ENCODE peak calls at places on chromosomes 4 and X, in five cellular contexts. Y is endodermal cell, J is heart left ventricle, W is IMR-90, K is dorsolateral prefrontal cortex. F is an unnamed sample. For H3K27me3, the result is how much of the 10 kb centered on the place peaks cover.

GRCh38 chrX:20500171-20500865 is 233.6 kb upstream of the RPS6KA3 start:
- DNase-seq in J (no peak), W (no peak), K (no peak), Y (no peak), F (no peak)

GRCh38 chrX:129980540-129981206 is 1.8 kb upstream of the BCORL1 start:
- DNase-seq in J (peak), W (no peak), K (no peak), Y (peak), F (no peak)

GRCh38 chr4:115113382-115114106 is at the start of gene NDST4:
- DNase-seq in K (no peak), J (no peak), W (no peak), Y (no peak), F (no peak)

GRCh38 chrX:45986971-45987370 is 558.2 kb downstream of the ZNF674 start:
- DNase-seq in J (no peak), Y (no peak), W (no peak), K (no peak), F (no peak)

GRCh38 chr4:138242830-138243149 is 641 bp upstream of the SLC7A11 start:
- DNase-seq in Y (no peak), K (no peak), J (no peak), W (no peak), F (no peak)

GRCh38 chr4:65665951-65666523 is 4.3 kb downstream of the EPHA5 start:
- DNase-seq in Y (no peak), W (no peak), K (no peak), J (no peak), F (no peak)

GRCh38 chrX:56947695-56948094 is 47.6 kb downstream of the SPIN3 start:
- DNase-seq in K (no peak), W (peak), Y (no peak), J (no peak), F (no peak)

GRCh38 chr4:169955521-169955920 is 70.7 kb downstream of the MFAP3L start:
- DNase-seq in J (no peak), K (no peak), W (no peak), Y (no peak), F (no peak)

GRCh38 chrX:7261672-7262332 is 113.8 kb upstream of the PUDP start:
- DNase-seq in K (no peak), J (no peak), Y (no peak), W (no peak), F (no peak)

GRCh38 chrX:116395752-116396151 is 40.7 kb upstream of the SLC6A14 start:
- DNase-seq in K (no peak), Y (no peak), J (no peak), W (no peak), F (no peak)

GRCh38 chrX:143455045-143455444 is 62.2 kb downstream of the SPANXN3 start:
- DNase-seq in Y (no peak), K (no peak), J (no peak), W (no peak), F (no peak)

GRCh38 chrX:146278381-146278780 is 460.8 kb downstream of the SLITRK2 start:
- DNase-seq in J (no peak), W (no peak), Y (peak), K (no peak), F (no peak)

GRCh38 chr4:184476660-184477059 is 2.3 kb upstream of the IRF2 start:
- DNase-seq in W (no peak), Y (no peak), J (no peak), K (no peak), F (no peak)

GRCh38 chr4:102730968-102731533 is 29.7 kb downstream of the MANBA start:
- DNase-seq in Y (peak), K (no peak), W (no peak), J (no peak), F (no peak)

GRCh38 chr4:33357121-33357520 is 2637.0 kb downstream of the PCDH7 start:
- DNase-seq in K (no peak), W (no peak), J (no peak), Y (no peak), F (no peak)

GRCh38 chr4:38600575-38600974 is 63.4 kb upstream of the KLF3 start:
- DNase-seq in W (no peak), Y (no peak), J (no peak), K (no peak), F (no peak)

GRCh38 chr4:95758001-95758400 is 81.9 kb upstream of the PDHA2 start:
- DNase-seq in K (no peak), Y (no peak), W (no peak), J (no peak), F (no peak)

GRCh38 chr4:34293459-34293858 is 1950.9 kb downstream of the ARAP2 start:
- DNase-seq in Y (no peak), J (no peak), K (no peak), W (no peak), F (no peak)

GRCh38 chr4:27929141-27929540 is 1068.5 kb downstream of the STIM2 start:
- DNase-seq in W (no peak), J (no peak), K (no peak), Y (no peak), F (no peak)

GRCh38 chr4:7260569-7260968 is 68.2 kb downstream of the SORCS2 start:
- DNase-seq in Y (no peak), K (no peak), W (no peak), J (no peak), F (no peak)

GRCh38 chr4:77538144-77538543 is 67.5 kb upstream of the CXCL13 start:
- DNase-seq in Y (no peak), W (peak), K (no peak), J (no peak), F (peak)

GRCh38 chr4:120843840-120844527 is 78.5 kb downstream of the PRDM5 start:
- DNase-seq in J (no peak), K (no peak), W (no peak), Y (peak), F (no peak)

GRCh38 chr4:99624141-99624719 is 33.4 kb downstream of the C4orf54 start:
- DNase-seq in J (no peak), W (no peak), K (no peak), Y (peak), F (no peak)

GRCh38 chr4:6179362-6179761 is 21.0 kb downstream of the JAKMIP1 start:
- DNase-seq in W (no peak), K (no peak), Y (no peak), J (no peak), F (no peak)

GRCh38 chrX:123236868-123237267 is 52.8 kb downstream of the GRIA3 start:
- DNase-seq in K (no peak), Y (no peak), J (no peak), W (no peak), F (no peak)

GRCh38 chr4:184812651-184813181 is 13.1 kb downstream of the ACSL1 start:
- DNase-seq in J (no peak), Y (no peak), K (no peak), W (peak), F (no peak)

GRCh38 chr4:8391972-8392371 is 48.6 kb downstream of the ACOX3 start:
- DNase-seq in K (no peak), J (peak), W (peak), Y (no peak), F (no peak)

GRCh38 chr4:98659106-98659592 is 738 bp upstream of the TSPAN5 start:
- DNase-seq in W (peak), Y (no peak), K (no peak), J (no peak), F (no peak)

GRCh38 chrX:49165901-49166881 is 3.6 kb downstream of the MAGIX start:
- DNase-seq in J (peak), W (peak), Y (peak), K (peak), F (no peak)

GRCh38 chrX:141791856-141792255 is 46.3 kb upstream of the MAGEC3 start:
- DNase-seq in W (no peak), J (no peak), Y (no peak), K (no peak), F (no peak)

GRCh38 chr4:160143574-160143973 is 1040.7 kb downstream of the RAPGEF2 start:
- DNase-seq in Y (no peak), K (no peak), J (no peak), W (no peak), F (no peak)

GRCh38 chrX:119574394-119575266 is at the start of gene UBE2A:
- DNase-seq in W (peak), Y (peak), K (peak), J (peak), F (peak)
- TF ChIP-seq CTCF in W (peak), Y (peak), K (peak), J (peak), F (peak)

GRCh38 chr4:161577604-161578301 is 586.0 kb downstream of the FSTL5 start:
- DNase-seq in J (no peak), K (no peak), W (peak), Y (no peak), F (peak)
- H3K4me3 ChIP-seq in J (no peak), K (no peak), W (no peak), Y (no peak), F (peak)

GRCh38 chrX:13599491-13599890 is 30.1 kb downstream of the EGFL6 start:
- DNase-seq in J (no peak), K (no peak), Y (no peak), W (no peak), F (no peak)

GRCh38 chrX:13597928-13598327 is 28.5 kb downstream of the EGFL6 start:
- DNase-seq in K (no peak), J (no peak), Y (no peak), W (peak), F (no peak)

GRCh38 chrX:13598877-13599276 is 29.5 kb downstream of the EGFL6 start:
- DNase-seq in J (no peak), Y (no peak), K (no peak), W (peak), F (no peak)
- H3K27me3 ChIP-seq in J (under half), Y (under half), K (under half), W (under half), F (under half)

DNA sequence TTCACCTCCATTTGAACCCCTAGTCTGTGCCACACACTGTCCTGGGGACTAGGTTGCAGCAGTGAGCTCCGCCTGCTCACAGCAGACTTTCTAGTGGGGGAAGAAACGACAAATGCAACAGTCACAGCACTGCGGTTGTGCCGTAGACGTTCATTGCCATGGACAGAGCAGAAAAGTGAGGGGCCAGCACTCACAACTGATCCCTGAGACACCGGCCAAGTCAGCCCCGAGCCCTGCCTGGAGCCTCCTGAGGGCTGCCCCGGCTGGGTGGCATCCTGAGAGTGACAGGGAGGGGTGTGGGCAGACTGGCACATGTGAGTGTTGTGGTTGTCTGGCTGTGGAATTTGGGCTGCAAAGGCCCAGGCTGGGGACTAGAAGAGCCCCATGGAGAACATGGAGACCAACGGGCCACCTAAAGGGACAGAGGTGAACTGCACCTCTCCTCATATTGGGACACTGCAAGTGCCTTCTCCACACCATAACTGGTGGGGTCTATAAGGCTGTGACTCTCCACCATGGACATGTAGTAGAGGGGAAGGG is 4.6 kb downstream of the DUSP9 start:
- DNase-seq in J (peak), W (no peak), K (peak), Y (peak), F (no peak)
- TF ChIP-seq CTCF in J (no peak), W (peak), K (no peak), Y (peak), F (peak)

GRCh38 chr4:110637408-110638131 is 14.7 kb upstream of the PITX2 start:
- DNase-seq in K (no peak), W (no peak), J (no peak), Y (peak), F (no peak)

GRCh38 chr4:110636231-110636676 is 13.4 kb upstream of the PITX2 start:
- DNase-seq in J (no peak), W (no peak), Y (no peak), K (no peak), F (no peak)

GRCh38 chr4:110638347-110638746 is 15.5 kb upstream of the PITX2 start:
- DNase-seq in K (no peak), Y (no peak), J (no peak), W (no peak), F (no peak)

GRCh38 chr4:110635155-110635479 is 12.2 kb upstream of the PITX2 start:
- DNase-seq in Y (no peak), W (no peak), J (no peak), K (no peak), F (no peak)

DNA sequence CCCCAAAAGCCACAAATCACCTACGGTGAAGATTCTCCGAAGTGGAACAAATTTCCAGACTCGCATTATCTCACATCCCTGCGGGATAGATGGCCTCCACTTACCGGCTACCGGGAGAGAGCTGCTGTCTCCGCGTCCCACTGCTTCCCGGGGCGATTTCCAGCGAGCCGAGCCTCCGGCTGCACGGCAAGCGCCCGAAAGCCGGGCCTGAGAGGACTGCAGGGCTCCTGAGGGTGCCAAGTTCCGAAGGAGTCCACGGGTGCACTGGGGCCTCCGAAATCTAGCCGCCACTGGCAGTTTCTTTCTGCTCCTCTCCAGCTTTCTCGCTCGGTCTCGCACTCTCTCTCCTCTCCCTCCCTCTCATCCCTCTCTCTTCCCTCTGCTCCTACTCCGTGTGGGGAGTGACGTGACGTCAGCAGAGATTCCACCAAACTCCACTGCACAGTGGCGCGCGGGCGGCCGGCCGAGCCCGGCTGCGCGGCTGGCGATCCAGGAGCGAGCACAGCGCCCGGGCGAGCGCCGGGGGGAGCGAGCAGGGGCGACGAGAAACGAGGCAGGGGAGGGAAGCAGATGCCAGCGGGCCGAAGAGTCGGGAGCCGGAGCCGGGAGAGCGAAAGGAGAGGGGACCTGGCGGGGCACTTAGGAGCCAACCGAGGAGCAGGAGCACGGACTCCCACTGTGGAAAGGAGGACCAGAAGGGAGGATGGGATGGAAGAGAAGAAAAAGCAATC is 14.0 kb upstream of the PITX2 start:
- DNase-seq in J (no peak), W (peak), Y (peak), K (no peak), F (no peak)
- H3K4me3 ChIP-seq in J (peak), W (peak), Y (peak), K (no peak), F (peak)

GRCh38 chrX:137482136-137482535 is 83.8 kb upstream of the ZIC3 start:
- DNase-seq in W (no peak), K (no peak), Y (no peak), J (no peak), F (no peak)

GRCh38 chrX:137483554-137483953 is 82.4 kb upstream of the ZIC3 start:
- DNase-seq in J (no peak), K (no peak), W (no peak), Y (no peak), F (no peak)

GRCh38 chrX:137479394-137479793 is 86.5 kb upstream of the ZIC3 start:
- DNase-seq in J (no peak), Y (no peak), W (no peak), K (no peak), F (no peak)
- H3K27me3 ChIP-seq in J (under half), Y (under half), W (under half), K (under half), F (under half)

GRCh38 chr4:80365928-80366327 is 30.4 kb downstream of the CFAP299 start:
- DNase-seq in J (no peak), W (peak), K (no peak), Y (peak), F (no peak)
- TF ChIP-seq CTCF in J (peak), W (peak), K (no peak), Y (peak), F (peak)

GRCh38 chr4:3303840-3304715 is 11.3 kb downstream of the RGS12 start:
- DNase-seq in K (no peak), Y (peak), J (no peak), W (no peak), F (no peak)
- H3K4me3 ChIP-seq in K (peak), Y (no peak), J (no peak), W (no peak), F (no peak)

DNA sequence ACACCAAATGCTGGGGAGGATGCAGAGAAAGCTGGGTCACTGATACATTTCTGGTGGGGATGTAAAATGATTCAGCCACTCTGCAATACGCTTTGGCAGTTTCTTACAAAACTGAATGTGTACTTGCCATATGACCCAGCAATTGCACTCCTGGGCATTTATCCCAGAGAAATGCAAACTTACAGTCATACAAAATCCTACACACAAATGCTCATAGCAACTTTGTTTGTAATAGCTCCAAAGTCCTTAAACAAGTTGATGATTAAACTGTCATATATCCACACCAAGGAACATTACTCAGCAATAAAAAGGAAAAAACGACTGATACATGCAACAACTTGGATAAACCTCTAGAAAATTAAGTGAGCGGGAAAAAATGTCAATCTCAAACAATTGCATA is 12.3 kb downstream of the MID1 start:
- DNase-seq in J (no peak), Y (no peak), W (peak), K (no peak), F (no peak)
- H3K27me3 ChIP-seq in J (under half), Y (under half), W (under half), K (under half), F (under half)

F was measured in BJ.